ENCODE peak calls at places on chromosomes 12 and 14, in ten cellular contexts. P is fibroblast of pulmonary artery, K is mammary epithelial cell, J is left lung, W is cardiac muscle cell, N is tibial artery, B is PC-9, F is AG09309, M is GM20000, I is Calu3. T is an unnamed sample.

GRCh38 chr14:105901226-105901625 is 374.8 kb downstream of the TMEM121 start:
- DNase-seq in P (no peak), K (no peak), J (no peak), W (no peak), N (no peak), B (no peak), F (no peak), M (no peak), I (no peak), T (no peak)

GRCh38 chr12:104569348-104570173 is 112.8 kb downstream of the CHST11 start:
- DNase-seq in P (peak; percentile 40), K (no peak), J (no peak), W (peak; percentile 64), N (no peak), B (no peak), F (no peak), M (peak; percentile 55), I (no peak), T (peak; percentile 57)

GRCh38 chr14:29810064-29810463 is 117.6 kb downstream of the PRKD1 start:
- DNase-seq in P (no peak), K (no peak), J (no peak), W (no peak), N (no peak), B (no peak), F (no peak), M (no peak), I (no peak), T (no peak)

GRCh38 chr14:81137316-81137715 is 83.4 kb downstream of the GTF2A1 start:
- DNase-seq in P (peak; percentile 40), K (peak; percentile 74), J (no peak), W (peak; percentile 17), N (no peak), B (no peak), F (peak; percentile 31), M (no peak), I (no peak), T (no peak)

GRCh38 chr14:89138846-89139245 is 278.2 kb downstream of the FOXN3 start:
- DNase-seq in P (no peak), K (no peak), J (no peak), W (no peak), N (no peak), B (no peak), F (no peak), M (no peak), I (no peak), T (no peak)

GRCh38 chr14:64074961-64075619 is 219.1 kb downstream of the ESR2 start:
- DNase-seq in P (peak; percentile 43), K (peak; percentile 60), J (no peak), W (peak; percentile 10), N (no peak), B (no peak), F (no peak), M (no peak), I (no peak), T (no peak)

GRCh38 chr14:105087963-105088811 is 23.0 kb upstream of the GPR132 start:
- DNase-seq in P (peak; percentile 61), K (peak; percentile 64), J (peak; percentile 92), W (peak; percentile 86), N (peak; percentile 88), B (peak; percentile 93), F (no peak), M (peak; percentile 30), I (peak; percentile 65), T (no peak)

GRCh38 chr14:51993274-51993673 is 3.9 kb downstream of the RTRAF start:
- DNase-seq in P (no peak), K (no peak), J (no peak), W (no peak), N (no peak), B (no peak), F (no peak), M (no peak), I (no peak), T (no peak)

GRCh38 chr14:104331871-104332605 is 193.7 kb downstream of the KIF26A start:
- DNase-seq in P (no peak), K (no peak), J (no peak), W (no peak), N (no peak), B (no peak), F (no peak), M (no peak), I (no peak), T (no peak)

GRCh38 chr12:84128117-84128991 is 784.2 kb downstream of the SLC6A15 start:
- DNase-seq in P (no peak), K (no peak), J (peak; percentile 55), W (no peak), N (no peak), B (peak; percentile 14), F (no peak), M (no peak), I (no peak), T (no peak)

GRCh38 chr12:120413901-120414695 is 23.8 kb upstream of the COX6A1 start:
- DNase-seq in P (no peak), K (no peak), J (no peak), W (no peak), N (no peak), B (no peak), F (no peak), M (no peak), I (no peak), T (no peak)

GRCh38 chr14:91245029-91245428 is 525 bp upstream of the GPR68 start:
- DNase-seq in P (no peak), K (no peak), J (no peak), W (no peak), N (no peak), B (no peak), F (no peak), M (no peak), I (no peak), T (no peak)

GRCh38 chr14:45135181-45135580 is 549 bp upstream of the FANCM start:
- DNase-seq in P (peak; percentile 41), K (no peak), J (no peak), W (peak; percentile 49), N (no peak), B (no peak), F (no peak), M (no peak), I (no peak), T (no peak)

GRCh38 chr12:62347922-62348650 is 87.9 kb downstream of the USP15 start:
- DNase-seq in P (peak; percentile 13), K (no peak), J (no peak), W (no peak), N (no peak), B (no peak), F (peak; percentile 17), M (no peak), I (no peak), T (no peak)

GRCh38 chr14:25537846-25538455 is 488.0 kb upstream of the STXBP6 start:
- DNase-seq in P (no peak), K (no peak), J (no peak), W (no peak), N (no peak), B (peak; percentile 25), F (no peak), M (peak; percentile 4), I (no peak), T (no peak)

GRCh38 chr14:69579476-69579875 is 4.8 kb upstream of the CCDC177 start:
- DNase-seq in P (no peak), K (no peak), J (no peak), W (no peak), N (no peak), B (no peak), F (no peak), M (no peak), I (no peak), T (no peak)

GRCh38 chr14:69581316-69581935 is 6.8 kb upstream of the CCDC177 start:
- DNase-seq in P (no peak), K (no peak), J (no peak), W (no peak), N (no peak), B (no peak), F (no peak), M (no peak), I (no peak), T (no peak)

GRCh38 chr14:69582829-69583228 is 8.2 kb upstream of the CCDC177 start:
- DNase-seq in P (no peak), K (no peak), J (no peak), W (no peak), N (no peak), B (no peak), F (no peak), M (no peak), I (no peak), T (no peak)

GRCh38 chr14:69582207-69582606 is 7.5 kb upstream of the CCDC177 start:
- DNase-seq in P (peak; percentile 55), K (no peak), J (no peak), W (peak; percentile 29), N (no peak), B (no peak), F (no peak), M (no peak), I (no peak), T (no peak)

DNA sequence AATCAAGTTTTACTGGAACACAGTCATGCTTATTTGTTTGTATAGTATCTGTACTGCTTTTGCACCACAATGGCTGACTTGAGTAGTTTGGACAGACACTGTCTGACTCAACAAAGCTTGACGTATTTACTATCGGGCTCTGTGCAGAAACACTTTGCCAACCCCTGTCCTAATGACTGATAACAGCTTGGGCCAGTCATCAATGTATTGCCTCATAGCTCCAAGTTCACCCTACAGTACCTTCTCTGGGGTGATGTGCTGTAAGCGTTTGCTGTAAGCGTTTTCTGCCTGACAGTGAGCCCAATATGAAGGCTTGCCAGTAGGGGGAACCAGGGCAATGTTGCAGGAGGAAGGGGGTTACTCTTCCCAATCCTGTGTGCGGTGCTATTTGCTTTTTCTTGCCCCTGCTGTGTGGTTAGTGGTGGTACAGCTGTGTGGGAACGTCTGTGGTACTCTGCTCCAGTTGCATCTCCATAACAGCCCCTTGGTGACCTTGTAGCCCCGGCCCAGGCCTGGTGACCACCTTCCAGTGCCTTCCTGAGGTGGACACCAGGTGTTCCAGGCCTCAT is 5.4 kb upstream of the CCDC177 start:
- DNase-seq in P (peak; percentile 99), K (peak; percentile 83), J (no peak), W (peak; percentile 99), N (no peak), B (peak; percentile 44), F (peak; percentile 94), M (no peak), I (peak; percentile 66), T (no peak)
- TF ChIP-seq CTCF in P (peak; percentile 97), K (peak; percentile 47), J (no peak), W (peak; percentile 94), N (no peak), B (peak; percentile 64), F (peak; percentile 72), M (peak; percentile 24), I (peak; percentile 38), T (peak; percentile 38)

GRCh38 chr12:28190321-28191017 is at the start of gene CCDC91:
- DNase-seq in P (peak; percentile 90), K (peak; percentile 86), J (peak; percentile 94), W (peak; percentile 90), N (peak; percentile 95), B (peak; percentile 92), F (peak; percentile 67), M (peak; percentile 91), I (peak; percentile 90), T (peak; percentile 87)
- TF ChIP-seq CTCF in P (no peak), K (no peak), J (no peak), W (no peak), N (no peak), B (no peak), F (no peak), M (no peak), I (no peak), T (no peak)

GRCh38 chr12:82583756-82584155 is 103.0 kb upstream of the TMTC2 start:
- DNase-seq in P (no peak), K (no peak), J (no peak), W (no peak), N (no peak), B (no peak), F (no peak), M (no peak), I (no peak), T (no peak)
- TF ChIP-seq CTCF in P (no peak), K (no peak), J (no peak), W (no peak), N (no peak), B (no peak), F (no peak), M (no peak), I (no peak), T (no peak)

GRCh38 chr12:96015672-96016071 is 19.5 kb upstream of the HAL start:
- DNase-seq in P (peak; percentile 47), K (peak; percentile 26), J (peak; percentile 19), W (peak; percentile 56), N (no peak), B (no peak), F (no peak), M (no peak), I (peak; percentile 49), T (no peak)
- TF ChIP-seq CTCF in P (peak; percentile 52), K (peak; percentile 53), J (peak; percentile 20), W (peak; percentile 56), N (no peak), B (peak; percentile 50), F (peak; percentile 62), M (no peak), I (peak; percentile 48), T (no peak)

T was measured in GM13977.